ENCODE peak calls at places on chromosomes 2 and 18, in eight cellular contexts. One of them, this sample, is unnamed.
A peak's percentile ranks its signal among the peaks of the same experiment; 100 is the strongest.

GRCh38 chr18:77132369-77133050 is at the start of gene MBP:
- DNase-seq in IMR-90: no peak
- DNase-seq in spleen: peak; percentile 97
- DNase-seq in adrenal gland: peak; percentile 42
- DNase-seq in esophagus squamous epithelium: peak; percentile 11
- DNase-seq in HCT116: no peak
- DNase-seq in body of pancreas: peak; percentile 87
- DNase-seq in ovary: peak; percentile 67
- DNase-seq in this sample: peak; percentile 92

GRCh38 chr2:33489835-33490431 is 13.5 kb downstream of the RASGRP3 start:
- DNase-seq in IMR-90: no peak
- DNase-seq in spleen: no peak
- DNase-seq in adrenal gland: no peak
- DNase-seq in esophagus squamous epithelium: no peak
- DNase-seq in HCT116: no peak
- DNase-seq in body of pancreas: no peak
- DNase-seq in ovary: no peak
- DNase-seq in this sample: no peak

GRCh38 chr18:57559311-57559710 is 27.2 kb downstream of the FECH start:
- DNase-seq in IMR-90: no peak
- DNase-seq in spleen: no peak
- DNase-seq in adrenal gland: no peak
- DNase-seq in esophagus squamous epithelium: no peak
- DNase-seq in HCT116: no peak
- DNase-seq in body of pancreas: no peak
- DNase-seq in ovary: no peak
- DNase-seq in this sample: no peak

GRCh38 chr18:5824370-5824984 is 70.8 kb downstream of the TMEM200C start:
- DNase-seq in IMR-90: no peak
- DNase-seq in spleen: no peak
- DNase-seq in adrenal gland: no peak
- DNase-seq in esophagus squamous epithelium: no peak
- DNase-seq in HCT116: no peak
- DNase-seq in body of pancreas: no peak
- DNase-seq in ovary: no peak
- DNase-seq in this sample: no peak

GRCh38 chr2:113175101-113175628 is 1.4 kb downstream of the PSD4 start:
- DNase-seq in IMR-90: no peak
- DNase-seq in spleen: peak; percentile 86
- DNase-seq in adrenal gland: no peak
- DNase-seq in esophagus squamous epithelium: peak; percentile 17
- DNase-seq in HCT116: no peak
- DNase-seq in body of pancreas: no peak
- DNase-seq in ovary: no peak
- DNase-seq in this sample: peak; percentile 68

GRCh38 chr2:76210551-76210950 is 499.8 kb upstream of the GCFC2 start:
- DNase-seq in IMR-90: no peak
- DNase-seq in spleen: no peak
- DNase-seq in adrenal gland: no peak
- DNase-seq in esophagus squamous epithelium: no peak
- DNase-seq in HCT116: no peak
- DNase-seq in body of pancreas: no peak
- DNase-seq in ovary: no peak
- DNase-seq in this sample: no peak

GRCh38 chr2:37837576-37838335 is 87.3 kb upstream of the RMDN2 start:
- DNase-seq in IMR-90: peak; percentile 92
- DNase-seq in spleen: no peak
- DNase-seq in adrenal gland: peak; percentile 15
- DNase-seq in esophagus squamous epithelium: no peak
- DNase-seq in HCT116: no peak
- DNase-seq in body of pancreas: peak; percentile 22
- DNase-seq in ovary: peak; percentile 65
- DNase-seq in this sample: peak; percentile 54

GRCh38 chr2:18209934-18210639 is 331.6 kb downstream of the KCNS3 start:
- DNase-seq in IMR-90: peak; percentile 78
- DNase-seq in spleen: no peak
- DNase-seq in adrenal gland: no peak
- DNase-seq in esophagus squamous epithelium: no peak
- DNase-seq in HCT116: no peak
- DNase-seq in body of pancreas: no peak
- DNase-seq in ovary: no peak
- DNase-seq in this sample: no peak

GRCh38 chr2:65165595-65165994 is 35.7 kb upstream of the RAB1A start:
- DNase-seq in IMR-90: no peak
- DNase-seq in spleen: no peak
- DNase-seq in adrenal gland: no peak
- DNase-seq in esophagus squamous epithelium: no peak
- DNase-seq in HCT116: no peak
- DNase-seq in body of pancreas: no peak
- DNase-seq in ovary: no peak
- DNase-seq in this sample: no peak

GRCh38 chr18:25896178-25896780 is 194.1 kb downstream of the SS18 start:
- DNase-seq in IMR-90: peak; percentile 58
- DNase-seq in spleen: no peak
- DNase-seq in adrenal gland: peak; percentile 35
- DNase-seq in esophagus squamous epithelium: no peak
- DNase-seq in HCT116: peak; percentile 32
- DNase-seq in body of pancreas: no peak
- DNase-seq in ovary: peak; percentile 52
- DNase-seq in this sample: peak; percentile 16

GRCh38 chr2:205405752-205406151 is 276.5 kb upstream of the NRP2 start:
- DNase-seq in IMR-90: peak; percentile 94
- DNase-seq in spleen: no peak
- DNase-seq in adrenal gland: no peak
- DNase-seq in esophagus squamous epithelium: no peak
- DNase-seq in HCT116: no peak
- DNase-seq in body of pancreas: no peak
- DNase-seq in ovary: no peak
- DNase-seq in this sample: no peak

GRCh38 chr2:96795076-96795475 is 21.0 kb upstream of the CNNM3 start:
- DNase-seq in IMR-90: no peak
- DNase-seq in spleen: peak; percentile 59
- DNase-seq in adrenal gland: no peak
- DNase-seq in esophagus squamous epithelium: no peak
- DNase-seq in HCT116: no peak
- DNase-seq in body of pancreas: no peak
- DNase-seq in ovary: no peak
- DNase-seq in this sample: no peak

GRCh38 chr18:35024965-35025364 is 16.2 kb upstream of the MAPRE2 start:
- DNase-seq in IMR-90: peak; percentile 89
- DNase-seq in spleen: no peak
- DNase-seq in adrenal gland: peak; percentile 83
- DNase-seq in esophagus squamous epithelium: no peak
- DNase-seq in HCT116: no peak
- DNase-seq in body of pancreas: peak; percentile 84
- DNase-seq in ovary: peak; percentile 91
- DNase-seq in this sample: peak; percentile 66

GRCh38 chr18:73661457-73661856 is 486.2 kb downstream of the FBXO15 start:
- DNase-seq in IMR-90: no peak
- DNase-seq in spleen: no peak
- DNase-seq in adrenal gland: no peak
- DNase-seq in esophagus squamous epithelium: no peak
- DNase-seq in HCT116: no peak
- DNase-seq in body of pancreas: no peak
- DNase-seq in ovary: no peak
- DNase-seq in this sample: no peak

GRCh38 chr2:12950957-12951656 is 234.4 kb downstream of the TRIB2 start:
- DNase-seq in IMR-90: peak; percentile 58
- DNase-seq in spleen: no peak
- DNase-seq in adrenal gland: no peak
- DNase-seq in esophagus squamous epithelium: no peak
- DNase-seq in HCT116: no peak
- DNase-seq in body of pancreas: no peak
- DNase-seq in ovary: no peak
- DNase-seq in this sample: no peak

GRCh38 chr2:44747794-44748193 is 193.7 kb upstream of the SIX3 start:
- DNase-seq in IMR-90: no peak
- DNase-seq in spleen: no peak
- DNase-seq in adrenal gland: no peak
- DNase-seq in esophagus squamous epithelium: no peak
- DNase-seq in HCT116: no peak
- DNase-seq in body of pancreas: no peak
- DNase-seq in ovary: no peak
- DNase-seq in this sample: no peak

GRCh38 chr2:2324119-2324518 is 7.0 kb downstream of the MYT1L start:
- DNase-seq in IMR-90: no peak
- DNase-seq in spleen: no peak
- DNase-seq in adrenal gland: no peak
- DNase-seq in esophagus squamous epithelium: no peak
- DNase-seq in HCT116: no peak
- DNase-seq in body of pancreas: no peak
- DNase-seq in ovary: no peak
- DNase-seq in this sample: no peak

GRCh38 chr2:111701266-111701665 is 182.7 kb downstream of the ANAPC1 start:
- DNase-seq in IMR-90: no peak
- DNase-seq in spleen: no peak
- DNase-seq in adrenal gland: no peak
- DNase-seq in esophagus squamous epithelium: no peak
- DNase-seq in HCT116: no peak
- DNase-seq in body of pancreas: no peak
- DNase-seq in ovary: no peak
- DNase-seq in this sample: no peak

GRCh38 chr18:65751145-65752085 is 603 bp downstream of the CDH7 start:
- DNase-seq in IMR-90: no peak
- DNase-seq in spleen: no peak
- DNase-seq in adrenal gland: no peak
- DNase-seq in esophagus squamous epithelium: no peak
- DNase-seq in HCT116: no peak
- DNase-seq in body of pancreas: no peak
- DNase-seq in ovary: no peak
- DNase-seq in this sample: no peak

GRCh38 chr2:205675861-205676516 is 6.3 kb upstream of the NRP2 start:
- DNase-seq in IMR-90: peak; percentile 85
- DNase-seq in spleen: no peak
- DNase-seq in adrenal gland: no peak
- DNase-seq in esophagus squamous epithelium: no peak
- DNase-seq in HCT116: peak; percentile 53
- DNase-seq in body of pancreas: no peak
- DNase-seq in ovary: no peak
- DNase-seq in this sample: no peak

GRCh38 chr2:219523031-219523671 is 8.9 kb downstream of the ASIC4 start:
- DNase-seq in IMR-90: no peak
- DNase-seq in spleen: no peak
- DNase-seq in adrenal gland: no peak
- DNase-seq in esophagus squamous epithelium: no peak
- DNase-seq in HCT116: no peak
- DNase-seq in body of pancreas: no peak
- DNase-seq in ovary: no peak
- DNase-seq in this sample: no peak
- TF ChIP-seq CTCF in IMR-90: no peak
- TF ChIP-seq CTCF in spleen: no peak
- TF ChIP-seq CTCF in adrenal gland: no peak
- TF ChIP-seq CTCF in esophagus squamous epithelium: no peak
- TF ChIP-seq CTCF in HCT116: peak; percentile 30
- TF ChIP-seq CTCF in body of pancreas: no peak
- TF ChIP-seq CTCF in ovary: no peak
- TF ChIP-seq CTCF in this sample: no peak

DNA sequence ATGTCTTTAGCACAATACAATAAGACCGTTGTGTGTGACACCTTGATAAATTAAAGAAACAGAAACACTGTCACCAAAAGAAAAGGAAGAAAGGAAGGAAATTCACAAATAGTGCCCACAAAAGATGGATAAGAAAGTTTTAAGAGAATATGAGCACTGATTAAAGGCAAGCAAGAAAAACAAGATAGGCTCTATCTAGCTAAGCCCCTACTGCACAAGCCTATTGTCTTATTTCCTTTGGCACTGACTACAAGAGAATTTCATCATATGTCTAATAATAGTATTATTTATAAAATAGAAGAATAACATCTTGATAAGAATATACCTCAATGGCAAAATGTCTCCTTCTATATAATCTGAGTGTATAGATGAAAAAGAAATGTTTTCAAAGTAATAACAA is 335.7 kb downstream of the NCKAP5 start:
- DNase-seq in IMR-90: no peak
- DNase-seq in spleen: no peak
- DNase-seq in adrenal gland: no peak
- DNase-seq in esophagus squamous epithelium: no peak
- DNase-seq in HCT116: no peak
- DNase-seq in body of pancreas: no peak
- DNase-seq in ovary: no peak
- DNase-seq in this sample: no peak
- TF ChIP-seq POLR2A in IMR-90: no peak
- TF ChIP-seq POLR2A in spleen: no peak
- TF ChIP-seq POLR2A in adrenal gland: no peak
- TF ChIP-seq POLR2A in esophagus squamous epithelium: no peak
- TF ChIP-seq POLR2A in HCT116: no peak
- TF ChIP-seq POLR2A in body of pancreas: no peak
- TF ChIP-seq POLR2A in ovary: no peak
- TF ChIP-seq POLR2A in this sample: no peak

DNA sequence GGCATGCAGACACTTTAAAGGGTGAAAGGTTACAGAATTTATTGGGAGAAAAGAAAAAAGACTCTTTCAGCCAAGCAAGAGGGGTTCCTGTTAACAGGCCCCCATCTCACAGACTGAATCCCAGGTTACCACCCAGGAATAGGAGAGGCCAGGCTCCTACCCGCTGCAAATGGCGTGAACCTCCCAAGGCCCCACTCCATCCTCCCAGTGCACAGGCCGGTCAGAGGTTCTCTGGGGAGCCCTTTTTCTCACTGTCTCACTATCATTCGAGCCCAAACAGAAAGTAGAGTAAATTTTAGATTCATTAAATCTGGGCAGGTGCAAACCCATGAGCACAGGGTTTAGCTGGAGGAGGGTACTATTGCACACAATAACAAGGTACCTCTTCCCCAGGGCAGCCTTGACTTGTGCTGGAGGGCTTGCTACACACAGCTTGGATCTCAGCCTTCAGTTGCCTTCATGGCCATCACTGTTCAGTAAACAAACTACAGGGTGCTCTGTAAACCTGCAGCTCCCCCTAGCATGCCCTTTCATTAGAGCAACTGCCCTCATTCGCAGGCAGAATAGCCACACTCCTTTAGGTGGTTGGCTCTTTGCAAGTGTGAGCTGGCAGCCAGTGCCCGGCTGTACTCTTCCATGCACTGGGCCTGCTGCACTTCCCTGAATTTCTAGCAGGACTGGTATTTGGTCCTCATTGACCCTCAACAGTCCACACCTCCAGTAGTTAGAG is 7.3 kb upstream of the PLEK start:
- DNase-seq in IMR-90: peak; percentile 58
- DNase-seq in spleen: no peak
- DNase-seq in adrenal gland: peak; percentile 42
- DNase-seq in esophagus squamous epithelium: no peak
- DNase-seq in HCT116: peak; percentile 51
- DNase-seq in body of pancreas: peak; percentile 26
- DNase-seq in ovary: peak; percentile 33
- DNase-seq in this sample: peak; percentile 33
- TF ChIP-seq CTCF in IMR-90: peak; percentile 63
- TF ChIP-seq CTCF in spleen: peak; percentile 42
- TF ChIP-seq CTCF in adrenal gland: no peak
- TF ChIP-seq CTCF in esophagus squamous epithelium: no peak
- TF ChIP-seq CTCF in HCT116: peak; percentile 59
- TF ChIP-seq CTCF in body of pancreas: no peak
- TF ChIP-seq CTCF in ovary: no peak
- TF ChIP-seq CTCF in this sample: no peak

GRCh38 chr2:72685666-72686065 is 140.2 kb downstream of the EXOC6B start:
- DNase-seq in IMR-90: no peak
- DNase-seq in spleen: no peak
- DNase-seq in adrenal gland: no peak
- DNase-seq in esophagus squamous epithelium: no peak
- DNase-seq in HCT116: no peak
- DNase-seq in body of pancreas: no peak
- DNase-seq in ovary: no peak
- DNase-seq in this sample: no peak

GRCh38 chr2:72694715-72695496 is 130.9 kb downstream of the EXOC6B start:
- DNase-seq in IMR-90: peak; percentile 67
- DNase-seq in spleen: no peak
- DNase-seq in adrenal gland: peak; percentile 47
- DNase-seq in esophagus squamous epithelium: no peak
- DNase-seq in HCT116: no peak
- DNase-seq in body of pancreas: peak; percentile 31
- DNase-seq in ovary: peak; percentile 81
- DNase-seq in this sample: peak; percentile 40

GRCh38 chr2:72689579-72690170 is 136.2 kb downstream of the EXOC6B start:
- DNase-seq in IMR-90: peak; percentile 38
- DNase-seq in spleen: no peak
- DNase-seq in adrenal gland: peak; percentile 25
- DNase-seq in esophagus squamous epithelium: no peak
- DNase-seq in HCT116: no peak
- DNase-seq in body of pancreas: no peak
- DNase-seq in ovary: no peak
- DNase-seq in this sample: no peak
- TF ChIP-seq POLR2A in IMR-90: no peak
- TF ChIP-seq POLR2A in spleen: no peak
- TF ChIP-seq POLR2A in adrenal gland: no peak
- TF ChIP-seq POLR2A in esophagus squamous epithelium: no peak
- TF ChIP-seq POLR2A in HCT116: no peak
- TF ChIP-seq POLR2A in body of pancreas: no peak
- TF ChIP-seq POLR2A in ovary: no peak
- TF ChIP-seq POLR2A in this sample: no peak

This sample was measured in transverse colon.